ENCODE peak calls at places on chromosomes 13 and 19, in six cellular contexts. D is body of pancreas, P is uterus, V is IMR-90, G is HCT116, N is transverse colon. X is an unnamed sample.

GRCh38 chr13:94122300-94122699 is 357.2 kb downstream of the DCT start:
- DNase-seq in G (no peak), P (no peak), V (no peak), N (no peak), D (no peak), X (no peak)

GRCh38 chr19:46124638-46125115 is at the start of gene IGFL3:
- DNase-seq in P (no peak), D (no peak), G (no peak), N (no peak), V (peak), X (no peak)

GRCh38 chr19:8149261-8150094 is at the start of gene FBN3:
- DNase-seq in V (no peak), D (no peak), N (no peak), P (no peak), G (no peak), X (no peak)

GRCh38 chr19:7647156-7647555 is 10.2 kb downstream of the STXBP2 start:
- DNase-seq in D (no peak), N (no peak), G (no peak), P (no peak), V (no peak), X (no peak)

GRCh38 chr19:46782355-46783019 is 5.9 kb downstream of the SLC1A5 start:
- DNase-seq in P (no peak), G (no peak), V (no peak), N (no peak), D (no peak), X (no peak)

GRCh38 chr13:75759531-75759930 is 123.4 kb downstream of the LMO7 start:
- DNase-seq in G (no peak), N (no peak), V (no peak), P (no peak), D (no peak), X (no peak)

GRCh38 chr13:111116830-111117229 is 1.7 kb downstream of the ARHGEF7 start:
- DNase-seq in G (no peak), V (peak), N (no peak), D (no peak), P (no peak), X (no peak)

GRCh38 chr13:51355217-51355616 is 15.7 kb downstream of the SERPINE3 start:
- DNase-seq in N (no peak), V (no peak), D (no peak), G (no peak), P (no peak), X (no peak)

GRCh38 chr13:48194392-48194754 is 38.6 kb upstream of the ITM2B start:
- DNase-seq in D (no peak), P (no peak), V (no peak), N (no peak), G (no peak), X (no peak)

GRCh38 chr13:54033323-54033861 is 1004.8 kb downstream of the OLFM4 start:
- DNase-seq in P (no peak), V (no peak), D (no peak), G (no peak), N (no peak), X (no peak)

GRCh38 chr13:89375839-89376238 is 1704.7 kb downstream of the SLITRK5 start:
- DNase-seq in G (no peak), V (peak), P (no peak), N (no peak), D (no peak), X (no peak)

GRCh38 chr13:21971662-21972635 is 301.1 kb downstream of the FGF9 start:
- DNase-seq in N (no peak), P (no peak), G (no peak), D (no peak), V (peak), X (no peak)

GRCh38 chr13:79741006-79741405 is 260.1 kb downstream of the NDFIP2 start:
- DNase-seq in N (no peak), G (no peak), D (peak), V (peak), P (no peak), X (no peak)

GRCh38 chr13:21949818-21950429 is 279.1 kb downstream of the FGF9 start:
- DNase-seq in P (no peak), V (peak), N (no peak), D (no peak), G (no peak), X (no peak)

GRCh38 chr13:42967660-42968059 is 24.4 kb downstream of the EPSTI1 start:
- DNase-seq in G (no peak), N (peak), V (no peak), D (no peak), P (no peak), X (peak)
- H3K4me3 ChIP-seq in G (no peak), N (no peak), V (no peak), D (no peak), P (no peak), X (no peak)

GRCh38 chr13:46146898-46147297 is 35.1 kb downstream of the LCP1 start:
- DNase-seq in G (no peak), P (no peak), N (no peak), V (no peak), D (no peak), X (no peak)

GRCh38 chr13:46143239-46143701 is 38.4 kb upstream of the CPB2 start:
- DNase-seq in N (no peak), D (no peak), V (no peak), G (no peak), P (no peak), X (no peak)

GRCh38 chr13:46140044-46140443 is 35.2 kb upstream of the CPB2 start:
- DNase-seq in P (no peak), V (no peak), G (no peak), D (no peak), N (no peak), X (no peak)

GRCh38 chr13:46145950-46146349 is 36.0 kb downstream of the LCP1 start:
- DNase-seq in D (no peak), V (no peak), P (no peak), G (no peak), N (no peak), X (no peak)

GRCh38 chr13:46142692-46143238 is 37.9 kb upstream of the CPB2 start:
- DNase-seq in P (no peak), N (no peak), G (no peak), V (no peak), D (no peak), X (no peak)
- TF ChIP-seq POLR2A in P (no peak), N (no peak), G (no peak), V (no peak), D (no peak), X (no peak)

GRCh38 chr13:46530084-46530935 is 22.7 kb upstream of the LRCH1 start:
- DNase-seq in G (no peak), V (peak), D (no peak), P (no peak), N (no peak), X (no peak)
- H3K4me3 ChIP-seq in G (no peak), V (no peak), D (no peak), P (no peak), N (no peak), X (no peak)

DNA sequence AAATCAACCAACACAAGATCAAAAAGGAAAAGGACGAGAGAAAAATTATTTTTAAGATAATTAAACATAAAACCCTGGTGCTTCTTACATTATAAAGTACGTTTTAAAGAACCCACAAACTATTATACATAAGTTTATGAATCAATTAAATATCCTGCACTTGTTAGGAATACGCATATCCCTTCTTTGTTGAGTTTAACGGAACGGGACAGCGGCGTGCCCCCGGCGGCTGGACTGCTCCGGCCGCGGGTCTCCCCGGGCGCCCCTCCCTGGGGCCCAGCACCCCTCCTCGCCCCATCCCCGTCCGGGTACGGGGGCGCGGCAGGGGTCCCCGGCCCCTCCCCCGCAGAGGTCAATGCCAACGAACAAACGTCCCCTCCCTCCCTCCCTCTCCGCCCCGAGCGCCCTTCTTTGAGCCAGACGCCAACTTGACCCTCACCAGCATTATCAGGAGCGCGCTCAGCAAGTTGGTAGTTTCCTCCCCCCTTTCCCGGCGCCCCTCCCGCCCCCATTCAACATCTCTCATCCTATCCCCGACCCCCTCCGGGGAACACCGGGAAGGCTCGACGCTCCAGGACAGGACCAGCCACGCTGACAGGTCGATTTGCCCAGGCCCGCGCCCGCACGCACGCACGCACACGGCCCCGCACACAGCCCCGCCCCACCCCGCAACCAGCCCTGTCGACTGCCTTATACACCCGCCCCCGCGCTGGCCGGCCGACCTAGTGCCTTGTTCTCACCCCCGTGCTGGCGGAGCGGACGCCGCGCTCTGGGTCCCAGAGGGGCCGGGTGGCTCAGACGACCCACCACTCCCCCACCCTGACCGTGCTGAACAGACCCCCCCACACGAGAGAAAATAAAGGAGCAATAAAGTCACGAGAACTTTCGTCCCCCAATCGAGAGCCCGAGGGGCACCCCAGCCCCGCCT is 5.1 kb downstream of the LYL1 start:
- DNase-seq in V (no peak), P (peak), G (no peak), D (no peak), N (no peak), X (peak)
- TF ChIP-seq POLR2A in V (no peak), P (no peak), G (no peak), D (no peak), N (no peak), X (no peak)

DNA sequence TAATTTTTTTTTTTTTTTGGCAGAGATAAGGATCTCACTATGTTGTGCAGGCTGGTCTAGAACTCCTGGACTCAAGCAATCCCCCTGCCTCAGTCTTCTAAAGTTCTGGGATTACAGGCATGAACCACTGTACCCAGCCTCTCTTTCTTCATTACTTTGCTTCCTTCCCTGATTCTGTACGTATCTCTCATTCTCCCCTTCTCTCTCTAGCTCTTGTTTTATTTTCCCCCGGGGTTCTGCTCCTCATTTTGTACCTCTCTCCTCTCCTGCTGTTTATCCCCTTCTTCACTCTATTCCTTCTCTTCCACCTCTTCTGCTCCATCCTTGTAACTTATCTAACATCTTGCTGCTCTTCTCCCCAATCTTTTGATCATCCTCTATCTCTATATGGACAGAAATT is 46.5 kb downstream of the ZNF611 start:
- DNase-seq in G (no peak), V (no peak), P (no peak), N (no peak), D (no peak), X (no peak)
- H3K4me3 ChIP-seq in G (no peak), V (no peak), P (no peak), N (no peak), D (no peak), X (no peak)

DNA sequence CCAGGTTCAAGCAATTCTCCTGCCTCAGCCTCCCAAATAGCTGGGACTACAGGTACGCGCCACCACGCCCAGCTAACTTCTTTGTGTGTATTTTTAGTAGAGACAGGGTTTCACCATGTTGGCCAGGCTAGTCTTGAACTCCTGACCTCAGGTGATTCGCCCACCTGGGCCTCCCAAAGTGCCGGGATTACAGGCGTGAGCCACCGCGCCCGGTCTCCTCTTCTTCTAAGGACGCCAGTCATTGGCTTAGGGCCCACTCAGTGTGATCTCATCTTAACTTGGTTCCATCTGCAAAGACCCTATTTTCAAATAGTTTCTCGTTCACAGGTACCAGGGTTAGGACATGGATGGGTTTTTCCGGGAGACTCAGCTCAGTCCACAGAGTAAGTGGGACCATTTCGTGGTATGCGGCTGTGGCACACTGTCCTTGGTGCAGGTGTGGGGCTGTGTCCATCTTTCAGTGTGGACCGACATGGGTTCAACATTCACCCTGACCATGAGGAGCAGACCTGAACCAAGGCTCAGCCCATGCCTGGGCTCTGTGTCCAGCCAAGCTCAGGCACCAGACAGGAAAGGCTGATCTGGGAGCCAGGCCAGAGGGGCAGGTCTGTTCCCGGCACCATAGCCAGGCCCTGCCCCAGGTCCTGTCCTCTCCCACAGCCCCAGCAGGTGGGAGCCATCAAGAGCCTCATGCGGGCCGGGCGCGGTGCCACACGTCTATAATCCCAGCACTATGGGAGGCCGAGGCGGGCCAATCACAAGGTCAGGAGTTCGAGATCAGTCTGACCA is 2.8 kb upstream of the MKNK2 start:
- DNase-seq in N (peak), G (no peak), V (peak), P (peak), D (peak), X (peak)
- TF ChIP-seq POLR2A in N (no peak), G (no peak), V (no peak), P (peak), D (no peak), X (no peak)

DNA sequence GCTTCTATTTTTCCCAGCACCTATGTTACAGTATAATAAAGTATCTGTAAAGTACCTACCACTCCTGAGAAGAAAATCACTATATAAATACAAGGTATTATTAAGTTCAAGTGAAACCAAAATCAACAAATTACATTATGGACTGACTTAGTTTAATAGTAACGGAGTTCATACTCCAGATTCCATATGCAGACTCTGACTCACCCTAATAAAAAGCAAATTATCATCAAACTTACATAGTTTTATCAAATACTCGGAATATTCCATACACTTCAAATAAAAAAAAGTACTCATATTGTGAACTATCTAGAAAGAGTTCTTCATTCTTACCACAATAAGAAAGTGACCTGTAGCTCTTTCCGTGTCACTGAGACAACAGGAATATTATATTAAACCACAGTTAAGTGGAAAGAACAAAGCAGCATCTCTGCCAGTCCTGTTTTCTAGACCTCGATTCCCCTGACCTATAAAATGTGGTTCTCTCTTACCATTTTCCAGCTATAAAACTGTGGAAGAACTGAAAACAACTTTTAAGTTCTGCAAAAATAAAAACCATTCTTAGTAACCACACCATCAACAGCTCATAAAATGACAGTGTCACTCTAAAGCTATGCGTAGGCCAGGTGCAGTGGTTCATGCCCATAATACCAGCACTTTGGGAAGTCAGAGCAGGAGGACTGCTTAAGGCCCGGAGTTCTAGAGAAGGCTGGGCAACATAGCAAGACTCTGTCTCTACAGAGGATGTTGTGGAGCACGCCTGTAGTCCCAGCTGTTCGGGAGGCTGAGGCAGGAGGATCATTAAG is 42.6 kb downstream of the USP12 start:
- DNase-seq in N (no peak), P (no peak), D (no peak), G (no peak), V (no peak), X (no peak)
- H3K4me3 ChIP-seq in N (no peak), P (no peak), D (no peak), G (no peak), V (no peak), X (no peak)

GRCh38 chr19:49148784-49149651 is 6.2 kb downstream of the HRC start:
- DNase-seq in N (peak), P (peak), G (peak), D (peak), V (peak), X (peak)
- TF ChIP-seq POLR2A in N (peak), P (peak), G (peak), D (peak), V (no peak), X (peak)

X was measured in Peyer's patch.